ENCODE peak calls at places on chromosome 4, in six cellular contexts. L is body of pancreas; X is left ventricle myocardium inferior; W is tibial artery; D is CD4-positive, CD25-positive, alpha-beta regulatory T cell; K is hepatocyte. R is an unnamed sample.
A peak's percentile ranks its signal among the peaks of the same experiment; 100 is the strongest.

GRCh38 chr4:173526724-173527102 is 3.3 kb downstream of the HAND2 start:
- DNase-seq in L (no peak), X (no peak), W (no peak), K (no peak), D (no peak), R (no peak)

GRCh38 chr4:106172846-106173245 is 143.2 kb downstream of the TBCK start:
- DNase-seq in W (no peak), X (no peak), L (no peak), D (no peak), K (no peak), R (no peak)

GRCh38 chr4:1248262-1249147 is at the start of gene CTBP1:
- DNase-seq in K (peak; percentile 96), L (peak; percentile 77), X (peak; percentile 79), D (peak; percentile 91), W (peak; percentile 88), R (peak; percentile 85)

GRCh38 chr4:182175788-182176519 is 67.2 kb upstream of the TENM3 start:
- DNase-seq in D (no peak), L (no peak), K (no peak), W (no peak), X (no peak), R (no peak)

GRCh38 chr4:186554890-186555827 is at the start of gene MTNR1A:
- DNase-seq in L (peak; percentile 8), W (no peak), X (no peak), D (no peak), K (peak; percentile 48), R (no peak)

GRCh38 chr4:184000457-184001395 is 95.6 kb downstream of the STOX2 start:
- DNase-seq in X (no peak), L (no peak), D (no peak), W (no peak), K (no peak), R (no peak)

GRCh38 chr4:123345924-123346300 is 50.7 kb upstream of the SPRY1 start:
- DNase-seq in K (no peak), W (no peak), L (no peak), D (no peak), X (no peak), R (no peak)

GRCh38 chr4:130573742-130574141 is 1477.8 kb downstream of the C4orf33 start:
- DNase-seq in D (no peak), X (no peak), W (no peak), K (no peak), L (no peak), R (no peak)

GRCh38 chr4:5638316-5638715 is 70.0 kb downstream of the EVC2 start:
- DNase-seq in W (no peak), X (no peak), D (no peak), K (no peak), L (no peak), R (no peak)

GRCh38 chr4:1658581-1658980 is 25.5 kb downstream of the FAM53A start:
- DNase-seq in W (no peak), L (no peak), X (no peak), K (no peak), D (no peak), R (no peak)

GRCh38 chr4:153513596-153513995 is 47.4 kb downstream of the TMEM131L start:
- DNase-seq in K (no peak), W (no peak), L (no peak), D (no peak), X (no peak), R (no peak)

DNA sequence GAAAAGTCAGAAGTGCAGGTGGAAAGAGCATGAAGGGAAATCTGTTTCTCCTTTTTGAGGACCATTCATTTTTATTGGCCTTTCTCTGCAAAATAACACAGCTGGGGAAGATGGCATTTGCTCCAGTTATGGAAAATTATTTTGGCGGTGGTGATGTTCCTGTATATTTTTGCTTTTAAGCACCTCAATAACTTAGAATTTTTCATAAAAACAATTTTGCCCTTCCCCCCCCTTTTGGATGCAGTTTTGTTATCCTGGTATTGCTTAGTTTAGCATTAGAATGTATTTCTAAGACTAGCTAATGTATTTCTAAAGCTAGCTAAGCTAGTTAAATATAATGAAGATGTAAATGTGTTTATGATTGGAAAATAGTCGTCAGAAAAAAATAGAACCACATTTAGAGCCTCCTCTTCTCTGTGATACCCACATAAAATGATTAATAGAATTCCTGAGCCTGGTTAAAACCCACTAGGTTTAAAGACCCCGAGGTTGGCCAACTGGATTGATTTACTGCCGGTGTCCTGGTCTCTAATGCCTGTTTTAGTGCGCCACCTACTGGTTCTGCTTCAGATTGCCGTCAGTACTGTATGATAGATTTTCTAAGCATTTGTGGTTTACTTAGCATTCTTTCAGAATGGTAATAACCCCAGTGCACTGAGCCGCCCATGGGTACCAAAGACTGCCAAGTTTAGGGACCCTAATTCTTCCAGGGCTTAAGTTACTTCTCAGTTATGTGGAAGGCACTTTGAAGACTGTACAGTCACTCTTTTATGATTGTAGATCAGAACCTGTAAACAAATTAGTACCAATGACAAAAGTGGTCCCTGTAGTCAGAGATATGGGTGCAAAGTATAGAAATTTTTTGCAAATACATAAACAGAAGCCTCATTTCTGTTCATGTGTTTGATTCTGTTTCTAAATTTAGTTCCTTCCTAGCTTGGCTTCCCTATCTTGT is 11.4 kb downstream of the KLF3 start:
- DNase-seq in W (peak; percentile 85), L (peak; percentile 87), K (peak; percentile 90), D (peak; percentile 83), X (peak; percentile 58), R (peak; percentile 57)
- H3K27ac ChIP-seq in W (peak overlapping the region; percentile 58), L (peak overlapping the region; percentile 100), K (peak overlapping the region; percentile 91), D (peak overlapping the region; percentile 89), X (peak overlapping the region; percentile 100), R (peak overlapping the region; percentile 98)

DNA sequence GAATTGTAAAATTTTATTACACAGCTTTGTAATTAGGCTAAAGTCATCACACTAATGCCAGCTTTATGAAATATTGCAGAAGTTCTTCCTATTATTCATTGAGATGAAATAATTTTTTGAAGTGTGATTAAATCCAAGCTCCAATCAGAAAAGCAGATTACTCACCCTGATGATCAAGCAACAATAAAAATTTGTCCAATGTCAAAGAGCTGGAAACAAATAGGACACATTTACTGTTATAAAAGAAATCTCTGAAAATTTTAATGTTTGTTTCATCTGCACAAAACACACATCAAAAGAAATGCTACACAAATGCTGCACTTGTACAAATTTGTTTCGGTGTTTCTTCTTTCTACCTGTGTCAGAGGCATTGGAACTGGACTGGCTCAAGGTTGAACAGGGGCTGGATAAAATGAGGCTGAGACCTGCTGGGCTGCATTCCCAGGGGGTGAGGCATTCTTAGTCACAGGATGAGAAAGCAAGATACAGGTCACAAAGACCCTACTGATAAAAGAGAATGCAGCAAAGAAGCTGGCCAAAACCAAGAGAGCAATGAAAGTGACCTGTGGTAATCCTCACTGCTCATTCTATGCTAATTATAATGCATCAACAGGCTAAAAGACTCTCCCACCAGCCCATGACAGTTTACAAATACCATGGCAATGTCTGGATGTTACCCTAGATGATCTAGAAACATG is 78.3 kb downstream of the GASK1B start:
- DNase-seq in L (peak; percentile 65), X (no peak), W (no peak), K (peak; percentile 58), D (no peak), R (no peak)
- H3K4me3 ChIP-seq in L (no peak overlapping the region), X (no peak overlapping the region), W (no peak overlapping the region), K (peak overlapping the region; percentile 4), D (no peak overlapping the region), R (no peak overlapping the region)

GRCh38 chr4:56976283-56976877 is 1.0 kb downstream of the NOA1 start:
- DNase-seq in W (no peak), X (no peak), L (no peak), K (no peak), D (no peak), R (no peak)
- H3K27ac ChIP-seq in W (peak overlapping the region; percentile 80), X (peak overlapping the region; percentile 93), L (peak overlapping the region; percentile 82), K (peak overlapping the region; percentile 77), D (peak overlapping the region; percentile 89), R (peak overlapping the region; percentile 82)

DNA sequence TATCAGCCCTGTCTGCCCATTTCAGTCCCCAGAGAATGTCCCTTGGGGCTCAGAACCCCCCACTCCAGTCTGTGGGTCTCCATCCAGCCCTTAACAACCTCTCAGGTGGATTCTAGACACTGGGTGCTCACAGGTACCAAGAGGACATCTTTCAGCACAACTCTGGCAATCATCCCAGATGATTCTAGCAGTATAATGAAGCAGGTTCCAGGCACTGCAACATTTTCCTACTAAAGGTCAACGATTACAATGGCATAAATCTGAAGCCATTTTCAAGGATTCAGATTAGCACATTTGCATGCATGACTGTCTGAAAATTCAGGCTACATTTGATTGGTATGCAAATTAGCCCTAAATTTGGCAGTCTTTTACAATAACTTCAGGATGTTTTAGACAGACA is 10.0 kb downstream of the SLC2A9 start:
- DNase-seq in L (no peak), D (no peak), X (no peak), K (no peak), W (no peak), R (no peak)
- H3K4me3 ChIP-seq in L (no peak overlapping the region), D (no peak overlapping the region), X (no peak overlapping the region), K (no peak overlapping the region), W (no peak overlapping the region), R (no peak overlapping the region)

GRCh38 chr4:10611673-10612072 is 72.9 kb downstream of the CLNK start:
- DNase-seq in D (no peak), K (peak; percentile 64), X (no peak), L (peak; percentile 8), W (no peak), R (no peak)
- H3K27ac ChIP-seq in D (no peak overlapping the region), K (no peak overlapping the region), X (no peak overlapping the region), L (no peak overlapping the region), W (no peak overlapping the region), R (no peak overlapping the region)

DNA sequence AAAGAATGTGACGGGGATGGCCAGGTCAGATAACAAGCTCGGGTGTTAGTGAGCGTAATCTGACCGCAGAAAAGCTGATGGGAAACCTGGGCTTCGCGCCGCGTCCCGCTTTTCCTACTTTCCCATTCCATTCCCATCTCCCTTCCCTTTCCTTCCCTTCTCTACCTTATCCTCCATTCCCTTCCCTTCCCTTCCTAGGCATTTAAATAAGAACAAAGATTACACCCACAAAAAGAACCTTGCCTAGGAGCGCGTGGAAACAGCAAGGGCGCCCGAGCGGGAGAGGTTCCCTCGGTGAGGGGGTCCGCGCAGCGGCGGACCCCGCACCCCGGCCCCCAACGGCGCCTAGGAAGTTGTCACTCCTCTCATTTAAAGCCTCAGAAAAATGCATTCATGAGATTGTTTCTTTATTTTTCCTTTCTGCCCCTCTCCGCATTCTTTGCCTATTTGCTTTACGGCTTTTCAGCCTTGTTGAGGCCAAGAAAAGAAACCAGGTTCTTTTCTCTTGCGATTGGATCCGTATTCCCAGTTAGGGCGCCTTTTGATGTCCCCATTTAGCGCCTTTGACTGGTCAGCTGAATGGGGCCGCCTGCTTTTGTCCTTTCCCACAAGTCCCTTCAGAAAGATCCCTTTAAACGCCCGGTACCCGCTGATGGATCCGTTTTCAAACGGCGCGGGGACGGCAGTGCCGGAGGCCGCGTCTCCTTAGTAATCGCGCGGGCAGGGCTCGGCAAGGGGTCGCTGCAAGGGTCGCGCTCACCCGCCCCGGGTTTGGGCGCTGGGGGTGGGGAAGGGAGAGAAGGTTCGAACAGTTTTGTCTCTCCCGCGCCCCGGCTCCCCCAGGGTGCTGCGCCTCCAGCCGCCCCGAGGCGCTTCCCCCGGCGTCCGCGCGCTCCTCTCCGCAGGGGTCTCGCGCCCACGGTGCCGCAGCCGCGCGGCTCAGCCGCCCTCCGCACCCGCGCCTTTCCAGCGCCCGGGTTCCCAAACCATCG is 54.1 kb upstream of the TMEM33 start:
- DNase-seq in K (no peak), D (no peak), X (no peak), L (no peak), W (no peak), R (no peak)
- H3K4me3 ChIP-seq in K (peak overlapping the region; percentile 16), D (no peak overlapping the region), X (peak overlapping the region; percentile 58), L (no peak overlapping the region), W (peak overlapping the region; percentile 57), R (no peak overlapping the region)

R was measured in naive thymus-derived CD4-positive, alpha-beta T cell.